ENCODE peak calls at places on chromosomes 13 and 19, in four cellular contexts. C is fibroblast of pulmonary artery, S is dorsolateral prefrontal cortex, X is tibial artery. L is an unnamed sample.

GRCh38 chr13:94251801-94252200 is 227.7 kb downstream of the DCT start:
- DNase-seq in C (peak), S (no peak), X (no peak), L (peak)

GRCh38 chr13:61086052-61086451 is 329.6 kb downstream of the PCDH20 start:
- DNase-seq in C (no peak), S (no peak), X (no peak), L (no peak)

GRCh38 chr19:30564551-30565011 is 192.4 kb downstream of the ZNF536 start:
- DNase-seq in C (no peak), S (peak), X (peak), L (no peak)

GRCh38 chr13:19062801-19063200 is 118.8 kb downstream of the TUBA3C start:
- DNase-seq in C (no peak), S (no peak), X (no peak), L (no peak)

GRCh38 chr19:677601-678380 is 1.6 kb downstream of the FSTL3 start:
- DNase-seq in C (no peak), S (no peak), X (no peak), L (no peak)

GRCh38 chr13:39942177-39942900 is 286.9 kb downstream of the COG6 start:
- DNase-seq in C (no peak), S (no peak), X (no peak), L (no peak)

GRCh38 chr13:99658266-99658991 is 157.2 kb downstream of the TM9SF2 start:
- DNase-seq in C (peak), S (peak), X (peak), L (peak)

GRCh38 chr13:95704510-95704909 is 27.6 kb downstream of the DNAJC3 start:
- DNase-seq in C (no peak), S (no peak), X (no peak), L (no peak)

GRCh38 chr13:28753208-28753892 is 34.6 kb upstream of the SLC46A3 start:
- DNase-seq in C (peak), S (no peak), X (peak), L (peak)
- TF ChIP-seq CTCF in C (peak), S (no peak), X (peak), L (peak)

DNA sequence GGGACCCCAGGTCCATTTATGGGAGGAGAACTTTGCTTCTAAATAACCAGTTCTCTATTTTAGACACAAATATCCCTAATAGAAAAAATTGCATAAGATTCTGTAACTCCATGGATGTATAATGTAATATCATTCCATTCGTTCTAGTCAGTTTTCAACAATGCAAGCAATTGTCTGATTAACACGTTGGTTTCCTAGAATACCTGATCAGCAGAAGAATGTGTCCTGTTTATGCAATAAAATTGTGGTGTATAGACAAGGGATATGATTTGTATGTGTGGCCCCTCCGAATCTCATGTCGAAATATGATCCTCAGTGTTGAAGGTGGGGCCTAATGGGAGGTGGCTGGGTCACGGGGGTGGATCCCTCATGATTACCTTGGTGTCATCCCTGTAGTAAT is 62.1 kb downstream of the RUBCNL start:
- DNase-seq in C (peak), S (no peak), X (no peak), L (no peak)
- H3K4me3 ChIP-seq in C (no peak), S (no peak), X (no peak), L (no peak)

GRCh38 chr19:43425567-43426392 is 11.1 kb downstream of the TEX101 start:
- DNase-seq in C (peak), S (peak), X (no peak), L (no peak)
- TF ChIP-seq CTCF in C (peak), S (peak), X (no peak), L (peak)

DNA sequence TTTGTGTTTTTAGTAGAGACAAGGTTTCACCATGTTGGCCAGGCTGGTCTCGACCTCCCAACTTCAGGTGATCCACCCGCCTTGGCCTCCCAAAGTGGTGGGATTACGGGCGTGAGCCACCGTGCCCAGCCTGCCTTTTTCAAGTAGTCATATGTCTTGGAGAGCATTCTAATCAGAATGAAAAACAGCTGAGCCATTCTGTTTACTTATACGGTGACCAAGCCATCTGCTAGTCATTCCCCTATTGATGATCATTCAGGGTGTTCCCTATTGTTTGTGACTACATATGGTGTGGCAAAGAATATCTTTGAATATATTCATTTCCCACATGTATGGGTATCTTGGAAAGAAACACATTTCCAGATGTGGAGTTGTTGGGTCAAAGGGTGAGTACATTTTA is 17.2 kb downstream of the BLOC1S3 start:
- DNase-seq in C (no peak), S (no peak), X (no peak), L (no peak)
- H3K4me3 ChIP-seq in C (no peak), S (no peak), X (no peak), L (no peak)

GRCh38 chr19:13953021-13953531 is 767 bp downstream of the DCAF15 start:
- DNase-seq in C (peak), S (peak), X (no peak), L (no peak)
- TF ChIP-seq CTCF in C (no peak), S (no peak), X (no peak), L (peak)

GRCh38 chr13:114064516-114065140 is 67.8 kb downstream of the RASA3 start:
- DNase-seq in C (peak), S (peak), X (no peak), L (no peak)

GRCh38 chr13:114062341-114062740 is 70.1 kb downstream of the RASA3 start:
- DNase-seq in C (no peak), S (no peak), X (no peak), L (no peak)

GRCh38 chr13:114062754-114063153 is 69.7 kb downstream of the RASA3 start:
- DNase-seq in C (no peak), S (no peak), X (no peak), L (no peak)

GRCh38 chr13:114065141-114065925 is 67.1 kb downstream of the RASA3 start:
- DNase-seq in C (peak), S (peak), X (peak), L (peak)

DNA sequence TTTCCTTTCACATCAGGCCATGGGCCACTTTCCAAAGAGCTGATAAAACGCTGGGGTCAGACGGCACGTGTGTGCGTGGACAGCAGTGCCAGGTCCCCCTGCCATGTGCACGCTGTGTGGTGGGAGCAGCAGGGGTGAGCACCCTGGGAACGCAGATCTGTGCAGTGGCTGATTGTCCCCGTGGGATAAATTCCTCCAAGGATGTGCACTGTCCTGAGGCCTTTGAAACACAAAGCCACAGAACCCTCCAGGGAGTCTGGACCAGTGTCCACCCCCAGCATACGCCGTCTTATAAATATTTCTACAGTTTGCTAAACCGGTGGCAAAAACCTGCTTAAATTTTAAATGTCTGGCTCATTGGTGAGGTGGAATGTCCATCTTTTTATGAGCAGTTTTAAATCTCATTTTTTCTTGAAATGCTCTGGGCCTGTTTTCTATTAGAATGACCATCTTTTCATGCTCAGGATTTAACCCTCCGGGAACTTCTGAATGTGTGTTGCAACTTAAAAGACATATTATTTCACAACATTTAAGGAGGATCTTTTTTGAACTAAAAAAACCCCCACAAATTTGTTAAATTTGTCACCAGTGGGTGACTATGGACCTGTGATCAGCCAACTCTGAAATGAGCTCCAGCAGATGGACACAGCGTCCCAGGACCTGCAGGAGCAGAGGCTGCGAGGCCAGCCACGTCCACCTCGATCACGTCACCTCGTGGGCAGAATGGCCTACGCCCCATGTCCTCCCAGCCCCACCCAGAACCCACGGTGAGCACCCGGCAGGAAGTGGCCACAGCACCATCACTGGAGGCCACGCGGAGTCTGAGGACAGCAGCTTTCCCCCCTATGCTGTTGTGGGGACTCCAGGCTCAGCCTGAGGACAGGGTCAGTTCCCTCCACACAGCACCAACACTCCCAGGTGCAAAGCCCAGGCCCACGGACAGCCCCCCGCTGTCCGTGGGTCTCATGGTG is 68.6 kb downstream of the RASA3 start:
- DNase-seq in C (peak), S (no peak), X (peak), L (no peak)
- H3K4me3 ChIP-seq in C (peak), S (peak), X (peak), L (peak)

GRCh38 chr19:37332839-37333238 is 38.1 kb upstream of the ZNF527 start:
- DNase-seq in C (no peak), S (no peak), X (no peak), L (no peak)

GRCh38 chr19:37333457-37333856 is 37.4 kb upstream of the ZNF527 start:
- DNase-seq in C (peak), S (no peak), X (no peak), L (no peak)

GRCh38 chr19:37334179-37335071 is 36.5 kb upstream of the ZNF527 start:
- DNase-seq in C (peak), S (peak), X (peak), L (peak)

GRCh38 chr19:37329686-37330085 is 41.2 kb upstream of the ZNF527 start:
- DNase-seq in C (peak), S (no peak), X (no peak), L (no peak)
- TF ChIP-seq CTCF in C (peak), S (no peak), X (no peak), L (no peak)

DNA sequence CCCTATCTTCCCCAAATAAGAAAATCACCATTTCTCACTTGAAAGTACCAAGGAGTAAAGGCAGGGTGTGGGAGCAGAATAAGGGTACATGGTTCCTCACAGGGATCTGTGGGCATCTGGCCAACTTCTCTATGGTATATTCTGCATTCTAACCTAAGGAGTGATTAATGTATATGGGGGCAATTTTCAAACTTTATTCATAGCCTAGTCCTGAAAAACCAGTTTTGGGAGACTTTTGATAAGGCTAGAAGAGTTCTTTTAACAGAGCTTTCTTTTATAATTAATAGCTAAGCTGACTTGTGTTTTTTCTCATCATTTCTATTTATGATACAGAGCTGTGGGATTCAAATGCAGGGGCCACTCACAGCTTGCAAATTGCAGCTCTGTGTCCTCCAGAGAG is 852 bp downstream of the SCEL start:
- DNase-seq in C (no peak), S (no peak), X (no peak), L (no peak)
- H3K4me3 ChIP-seq in C (no peak), S (no peak), X (no peak), L (no peak)

GRCh38 chr19:58009301-58009665 is 6.7 kb upstream of the ZNF606 start:
- DNase-seq in C (no peak), S (no peak), X (no peak), L (no peak)

GRCh38 chr19:58010507-58010906 is 7.9 kb upstream of the ZNF606 start:
- DNase-seq in C (no peak), S (no peak), X (no peak), L (no peak)

GRCh38 chr19:58009666-58010301 is 7.2 kb upstream of the ZNF606 start:
- DNase-seq in C (peak), S (peak), X (peak), L (peak)

GRCh38 chr19:58003153-58003828 is 671 bp upstream of the ZNF606 start:
- DNase-seq in C (no peak), S (no peak), X (no peak), L (no peak)

DNA sequence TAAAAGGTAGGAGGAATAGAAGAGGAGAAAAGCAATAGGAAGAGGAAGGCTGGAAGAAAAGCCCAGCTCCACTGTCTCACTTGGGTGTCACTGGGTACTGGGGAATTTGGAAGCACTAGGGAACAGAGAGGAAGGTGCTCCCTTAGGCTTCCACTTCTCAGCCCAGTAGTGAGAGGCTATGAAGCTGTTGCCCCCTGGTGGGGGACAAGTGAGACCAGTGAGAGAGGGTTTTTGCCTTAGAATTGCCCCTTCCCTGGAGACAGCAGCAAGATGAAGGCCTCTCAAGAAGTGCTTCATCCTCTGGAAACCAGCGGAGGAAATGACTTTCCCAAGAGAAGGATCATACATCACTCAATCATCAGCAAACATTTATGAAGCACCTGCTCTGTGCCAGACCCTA is 4.7 kb upstream of the ZNF606 start:
- DNase-seq in C (peak), S (no peak), X (no peak), L (no peak)
- TF ChIP-seq CTCF in C (no peak), S (no peak), X (no peak), L (no peak)

L was measured in astrocyte of the cerebellum.